ENCODE peak calls at places on chromosomes 13 and 19, in seven cellular contexts. C, B, J, E, L, Y and N are unnamed samples.

GRCh38 chr13:80924596-80924995 is 583.7 kb upstream of the SPRY2 start:
- DNase-seq in B (no peak), J (no peak), Y (no peak), C (peak; percentile 37), L (no peak), E (no peak), N (no peak)

GRCh38 chr13:46348976-46349375 is 38.1 kb downstream of the RUBCNL start:
- DNase-seq in C (no peak), Y (no peak), B (no peak), L (peak; percentile 71), E (no peak), J (no peak), N (no peak)

GRCh38 chr19:34120846-34121639 is 51.3 kb upstream of the LSM14A start:
- DNase-seq in B (peak; percentile 63), E (no peak), Y (no peak), J (peak; percentile 40), L (peak; percentile 18), C (peak; percentile 43), N (no peak)

GRCh38 chr13:20673711-20674110 is 29.8 kb upstream of the IL17D start:
- DNase-seq in J (no peak), Y (no peak), L (no peak), E (no peak), B (no peak), C (no peak), N (no peak)

GRCh38 chr19:38917921-38918491 is 6.0 kb upstream of the CCER2 start:
- DNase-seq in L (peak; percentile 77), J (no peak), E (no peak), C (peak; percentile 71), B (no peak), Y (no peak), N (no peak)

GRCh38 chr13:78194904-78195639 is 276.4 kb upstream of the EDNRB start:
- DNase-seq in L (peak; percentile 7), B (peak; percentile 71), C (no peak), J (no peak), Y (no peak), E (no peak), N (no peak)

GRCh38 chr19:53849237-53849676 is 18.4 kb upstream of the MYADM start:
- DNase-seq in J (no peak), L (no peak), B (no peak), C (no peak), Y (no peak), E (no peak), N (no peak)

GRCh38 chr19:35138305-35138799 is 272 bp upstream of the FXYD1 start:
- DNase-seq in Y (peak; percentile 84), B (no peak), E (peak; percentile 78), L (peak; percentile 8), J (no peak), C (no peak), N (no peak)

DNA sequence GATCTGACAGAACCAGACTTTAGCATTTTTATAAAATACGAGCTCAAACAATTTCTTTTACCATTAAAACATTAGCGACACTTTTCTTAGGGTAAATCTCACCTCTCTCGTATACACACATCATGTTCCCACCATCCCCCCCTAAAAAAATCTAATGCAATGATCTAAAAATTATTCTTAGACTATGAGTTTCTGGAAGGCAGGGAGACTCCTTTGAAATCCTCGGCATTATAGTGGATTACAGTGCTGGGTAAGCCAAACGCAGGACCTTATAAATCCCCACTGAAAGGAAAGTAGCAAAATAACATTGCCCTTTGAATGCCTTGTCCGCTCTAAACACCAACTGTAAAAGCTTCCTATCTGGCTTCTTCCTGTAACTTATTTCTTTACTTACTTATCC is 35.1 kb downstream of the NUFIP1 start:
- DNase-seq in C (no peak), J (no peak), E (no peak), Y (no peak), L (no peak), B (no peak), N (no peak)
- H3K36me3 ChIP-seq in C (no peaks in the 10 kb centered on the region), J (peaks cover 3% of the 10 kb centered on the region), E (peaks cover 13% of the 10 kb centered on the region), Y (no peaks in the 10 kb centered on the region), L (no peaks in the 10 kb centered on the region), B (peaks cover 1% of the 10 kb centered on the region), N (no peaks in the 10 kb centered on the region)

GRCh38 chr19:15456871-15457700 is 7.3 kb downstream of the RASAL3 start:
- DNase-seq in L (peak; percentile 49), Y (no peak), J (no peak), E (no peak), C (peak; percentile 51), B (peak; percentile 84), N (no peak)

GRCh38 chr19:15454371-15454800 is 4.6 kb upstream of the WIZ start:
- DNase-seq in C (no peak), L (no peak), Y (no peak), J (no peak), B (no peak), E (no peak), N (no peak)

GRCh38 chr19:15456441-15456840 is 6.7 kb upstream of the WIZ start:
- DNase-seq in E (no peak), Y (no peak), L (no peak), C (no peak), J (no peak), B (no peak), N (no peak)

GRCh38 chr19:15455996-15456395 is 6.2 kb upstream of the WIZ start:
- DNase-seq in J (no peak), E (no peak), C (no peak), Y (no peak), B (no peak), L (no peak), N (no peak)

GRCh38 chr19:15457701-15458484 is 6.5 kb downstream of the RASAL3 start:
- DNase-seq in C (no peak), L (no peak), E (no peak), Y (no peak), J (no peak), B (no peak), N (no peak)
- H3K27me3 ChIP-seq in C (no peaks in the 10 kb centered on the region), L (peaks cover 56% of the 10 kb centered on the region), E (peaks cover 82% of the 10 kb centered on the region), Y (peaks cover 5% of the 10 kb centered on the region), J (no peaks in the 10 kb centered on the region), B (peaks cover 28% of the 10 kb centered on the region), N (peaks cover 17% of the 10 kb centered on the region)

DNA sequence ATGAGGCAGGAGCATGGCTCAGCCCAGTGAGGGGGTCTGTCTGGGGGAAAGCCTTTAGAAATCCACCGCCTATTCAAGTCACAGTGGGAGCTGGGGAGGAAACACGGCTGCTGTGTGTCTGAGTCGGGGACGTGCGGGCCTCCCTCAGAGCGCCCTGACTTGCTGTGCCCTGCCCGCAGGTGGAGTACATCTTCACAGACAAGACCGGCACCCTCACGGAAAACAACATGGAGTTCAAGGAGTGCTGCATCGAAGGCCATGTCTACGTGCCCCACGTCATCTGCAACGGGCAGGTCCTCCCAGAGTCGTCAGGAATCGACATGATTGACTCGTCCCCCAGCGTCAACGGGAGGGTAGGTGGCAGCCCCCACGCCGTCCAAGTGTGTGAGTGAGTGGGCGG is 137.8 kb upstream of the MCF2L start:
- DNase-seq in L (no peak), J (no peak), B (no peak), C (no peak), E (no peak), Y (no peak), N (no peak)
- H3K36me3 ChIP-seq in L (peaks cover 77% of the 10 kb centered on the region), J (peaks cover 20% of the 10 kb centered on the region), B (peaks cover 15% of the 10 kb centered on the region), C (no peaks in the 10 kb centered on the region), E (peaks cover 89% of the 10 kb centered on the region), Y (no peaks in the 10 kb centered on the region), N (peaks cover 93% of the 10 kb centered on the region)

DNA sequence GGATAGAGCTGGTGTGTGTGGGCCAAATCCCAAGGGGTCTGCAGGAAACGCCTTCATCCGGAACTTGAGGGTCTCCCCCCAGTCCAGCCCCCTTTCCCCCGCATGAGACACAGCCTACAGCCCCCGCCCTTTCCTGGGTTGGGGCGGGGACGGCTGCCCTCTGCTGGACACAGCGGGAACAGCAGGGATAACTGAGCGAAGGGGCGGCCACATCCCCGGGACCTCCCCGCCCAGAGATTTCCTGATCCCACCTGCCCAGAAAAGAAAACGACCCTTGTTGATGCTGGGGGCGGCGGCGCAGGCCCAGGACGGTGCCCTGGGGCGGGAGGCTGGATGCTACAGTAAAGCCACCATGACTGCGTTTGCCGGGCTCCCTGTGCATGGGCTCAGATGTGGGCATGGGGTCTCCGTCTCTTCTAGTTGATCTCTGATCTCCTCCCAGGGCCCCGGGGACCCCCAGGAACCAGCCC is 14.2 kb downstream of the ONECUT3 start:
- DNase-seq in C (peak; percentile 43), Y (peak; percentile 39), E (peak; percentile 33), L (peak; percentile 55), J (peak; percentile 61), B (no peak), N (no peak)
- H3K27me3 ChIP-seq in C (no peaks in the 10 kb centered on the region), Y (peaks cover 10% of the 10 kb centered on the region), E (peaks cover 100% of the 10 kb centered on the region), L (peaks cover 80% of the 10 kb centered on the region), J (peaks cover 51% of the 10 kb centered on the region), B (peaks cover 45% of the 10 kb centered on the region), N (peaks cover 82% of the 10 kb centered on the region)

DNA sequence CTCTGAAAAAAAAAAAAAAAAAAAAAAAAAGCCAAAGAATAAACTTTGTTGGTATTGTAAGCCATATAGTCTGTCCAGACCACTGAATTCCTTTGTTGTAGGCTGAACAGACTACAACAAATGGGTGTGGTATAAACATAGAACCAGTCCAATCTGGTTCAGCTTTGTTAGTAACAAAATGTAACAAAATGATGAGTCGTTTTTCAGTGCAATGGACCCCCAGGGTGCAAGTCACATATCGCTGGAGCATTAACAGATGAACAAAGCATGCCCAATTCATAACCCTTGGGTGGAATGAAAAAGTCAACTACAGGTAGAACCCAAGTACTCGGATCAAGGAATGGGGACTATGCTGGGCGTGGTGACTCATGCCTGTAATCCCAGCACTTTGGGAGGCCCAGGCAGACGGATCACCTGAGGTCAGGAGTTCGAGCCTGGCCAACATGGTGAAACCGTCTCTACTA is 13.6 kb upstream of the FCHO1 start:
- DNase-seq in E (no peak), Y (no peak), C (no peak), B (no peak), L (no peak), J (no peak), N (no peak)
- H3K36me3 ChIP-seq in E (peaks cover 42% of the 10 kb centered on the region), Y (no peaks in the 10 kb centered on the region), C (no peaks in the 10 kb centered on the region), B (peaks cover 5% of the 10 kb centered on the region), L (peaks cover 43% of the 10 kb centered on the region), J (peaks cover 15% of the 10 kb centered on the region), N (peaks cover 40% of the 10 kb centered on the region)

GRCh38 chr19:55070755-55071502 is 4.7 kb upstream of the EPS8L1 start:
- DNase-seq in B (no peak), L (no peak), J (no peak), E (no peak), Y (no peak), C (no peak), N (no peak)

GRCh38 chr19:55067869-55068268 is 4.9 kb upstream of the RDH13 start:
- DNase-seq in C (no peak), L (no peak), B (no peak), J (no peak), Y (no peak), E (no peak), N (no peak)

GRCh38 chr19:55069859-55070225 is 5.8 kb upstream of the EPS8L1 start:
- DNase-seq in J (no peak), E (no peak), C (no peak), B (no peak), L (no peak), Y (no peak), N (no peak)

GRCh38 chr19:55069137-55069858 is 6.3 kb upstream of the RDH13 start:
- DNase-seq in J (no peak), L (peak; percentile 56), Y (no peak), E (no peak), C (no peak), B (peak; percentile 96), N (peak; percentile 79)

GRCh38 chr19:55068803-55069136 is 5.8 kb upstream of the RDH13 start:
- DNase-seq in E (no peak), C (no peak), B (no peak), Y (no peak), J (no peak), L (no peak), N (no peak)
- H3K27me3 ChIP-seq in E (peaks cover 76% of the 10 kb centered on the region), C (no peaks in the 10 kb centered on the region), B (no peaks in the 10 kb centered on the region), Y (no peaks in the 10 kb centered on the region), J (peaks cover 18% of the 10 kb centered on the region), L (peaks cover 11% of the 10 kb centered on the region), N (peaks cover 31% of the 10 kb centered on the region)

GRCh38 chr13:49636705-49637104 is 8.4 kb downstream of the ARL11 start:
- DNase-seq in E (no peak), L (no peak), Y (no peak), J (no peak), C (no peak), B (no peak), N (no peak)
- H3K36me3 ChIP-seq in E (no peaks in the 10 kb centered on the region), L (no peaks in the 10 kb centered on the region), Y (no peaks in the 10 kb centered on the region), J (no peaks in the 10 kb centered on the region), C (no peaks in the 10 kb centered on the region), B (no peaks in the 10 kb centered on the region), N (no peaks in the 10 kb centered on the region)